ENCODE peak calls at places on chromosome 14, in six cellular contexts. One of them, this sample, is unnamed.
A peak's percentile ranks its signal among the peaks of the same experiment; 100 is the strongest.

GRCh38 chr14:72801841-72802587 is 91.9 kb downstream of the DPF3 start:
- DNase-seq in RPMI7951: no peak
- DNase-seq in NCI-H69: no peak
- DNase-seq in cardiac fibroblast: no peak
- DNase-seq in HL-60: no peak
- DNase-seq in NCI-H446 treated with DMSO at 0.1 percent for 48 hours: no peak
- DNase-seq in this sample: no peak

GRCh38 chr14:79011091-79011919 is 841.1 kb downstream of the NRXN3 start:
- DNase-seq in RPMI7951: peak; percentile 6
- DNase-seq in NCI-H69: peak; percentile 79
- DNase-seq in cardiac fibroblast: peak; percentile 58
- DNase-seq in HL-60: no peak
- DNase-seq in NCI-H446 treated with DMSO at 0.1 percent for 48 hours: peak; percentile 41
- DNase-seq in this sample: peak; percentile 91

GRCh38 chr14:69573841-69574265 is 818 bp downstream of the CCDC177 start:
- DNase-seq in RPMI7951: no peak
- DNase-seq in NCI-H69: peak; percentile 93
- DNase-seq in cardiac fibroblast: no peak
- DNase-seq in HL-60: no peak
- DNase-seq in NCI-H446 treated with DMSO at 0.1 percent for 48 hours: no peak
- DNase-seq in this sample: no peak

GRCh38 chr14:105195533-105196227 is 14.6 kb upstream of the NUDT14 start:
- DNase-seq in RPMI7951: no peak
- DNase-seq in NCI-H69: no peak
- DNase-seq in cardiac fibroblast: no peak
- DNase-seq in HL-60: no peak
- DNase-seq in NCI-H446 treated with DMSO at 0.1 percent for 48 hours: no peak
- DNase-seq in this sample: no peak

GRCh38 chr14:63555572-63555971 is 12.4 kb upstream of the PPP2R5E start:
- DNase-seq in RPMI7951: no peak
- DNase-seq in NCI-H69: no peak
- DNase-seq in cardiac fibroblast: no peak
- DNase-seq in HL-60: no peak
- DNase-seq in NCI-H446 treated with DMSO at 0.1 percent for 48 hours: no peak
- DNase-seq in this sample: no peak

GRCh38 chr14:30621354-30621953 is 665 bp upstream of the SCFD1 start:
- DNase-seq in RPMI7951: peak; percentile 24
- DNase-seq in NCI-H69: peak; percentile 68
- DNase-seq in cardiac fibroblast: peak; percentile 33
- DNase-seq in HL-60: no peak
- DNase-seq in NCI-H446 treated with DMSO at 0.1 percent for 48 hours: no peak
- DNase-seq in this sample: peak; percentile 20

GRCh38 chr14:20684662-20685456 is 499 bp downstream of the RNASE4 start:
- DNase-seq in RPMI7951: peak; percentile 60
- DNase-seq in NCI-H69: no peak
- DNase-seq in cardiac fibroblast: peak; percentile 74
- DNase-seq in HL-60: no peak
- DNase-seq in NCI-H446 treated with DMSO at 0.1 percent for 48 hours: peak; percentile 30
- DNase-seq in this sample: peak; percentile 42

GRCh38 chr14:59500732-59501131 is 16.4 kb downstream of the JKAMP start:
- DNase-seq in RPMI7951: no peak
- DNase-seq in NCI-H69: no peak
- DNase-seq in cardiac fibroblast: no peak
- DNase-seq in HL-60: no peak
- DNase-seq in NCI-H446 treated with DMSO at 0.1 percent for 48 hours: no peak
- DNase-seq in this sample: no peak

GRCh38 chr14:89443002-89443660 is 26.1 kb upstream of the FOXN3 start:
- DNase-seq in RPMI7951: no peak
- DNase-seq in NCI-H69: no peak
- DNase-seq in cardiac fibroblast: no peak
- DNase-seq in HL-60: no peak
- DNase-seq in NCI-H446 treated with DMSO at 0.1 percent for 48 hours: no peak
- DNase-seq in this sample: peak; percentile 38

GRCh38 chr14:101509730-101510371 is 51.4 kb upstream of the DIO3 start:
- DNase-seq in RPMI7951: no peak
- DNase-seq in NCI-H69: no peak
- DNase-seq in cardiac fibroblast: no peak
- DNase-seq in HL-60: no peak
- DNase-seq in NCI-H446 treated with DMSO at 0.1 percent for 48 hours: no peak
- DNase-seq in this sample: no peak

GRCh38 chr14:72855913-72856312 is 38.0 kb downstream of the DPF3 start:
- DNase-seq in RPMI7951: peak; percentile 70
- DNase-seq in NCI-H69: no peak
- DNase-seq in cardiac fibroblast: peak; percentile 41
- DNase-seq in HL-60: no peak
- DNase-seq in NCI-H446 treated with DMSO at 0.1 percent for 48 hours: no peak
- DNase-seq in this sample: no peak

GRCh38 chr14:100419856-100420255 is 96.7 kb downstream of the SLC25A47 start:
- DNase-seq in RPMI7951: no peak
- DNase-seq in NCI-H69: no peak
- DNase-seq in cardiac fibroblast: no peak
- DNase-seq in HL-60: no peak
- DNase-seq in NCI-H446 treated with DMSO at 0.1 percent for 48 hours: no peak
- DNase-seq in this sample: no peak

GRCh38 chr14:52840916-52841315 is 49.5 kb upstream of the GNPNAT1 start:
- DNase-seq in RPMI7951: peak; percentile 72
- DNase-seq in NCI-H69: peak; percentile 25
- DNase-seq in cardiac fibroblast: peak; percentile 73
- DNase-seq in HL-60: no peak
- DNase-seq in NCI-H446 treated with DMSO at 0.1 percent for 48 hours: no peak
- DNase-seq in this sample: peak; percentile 60

GRCh38 chr14:95137804-95138167 is 19.5 kb downstream of the DICER1 start:
- DNase-seq in RPMI7951: no peak
- DNase-seq in NCI-H69: peak; percentile 36
- DNase-seq in cardiac fibroblast: peak; percentile 28
- DNase-seq in HL-60: no peak
- DNase-seq in NCI-H446 treated with DMSO at 0.1 percent for 48 hours: no peak
- DNase-seq in this sample: no peak

GRCh38 chr14:55255979-55256378 is 15.2 kb upstream of the FBXO34 start:
- DNase-seq in RPMI7951: no peak
- DNase-seq in NCI-H69: peak; percentile 12
- DNase-seq in cardiac fibroblast: no peak
- DNase-seq in HL-60: no peak
- DNase-seq in NCI-H446 treated with DMSO at 0.1 percent for 48 hours: no peak
- DNase-seq in this sample: no peak

GRCh38 chr14:77623201-77623600 is 6.8 kb upstream of the SPTLC2 start:
- DNase-seq in RPMI7951: no peak
- DNase-seq in NCI-H69: no peak
- DNase-seq in cardiac fibroblast: no peak
- DNase-seq in HL-60: no peak
- DNase-seq in NCI-H446 treated with DMSO at 0.1 percent for 48 hours: no peak
- DNase-seq in this sample: no peak